ENCODE peak calls at places on chromosome 15, in nine cellular contexts. One of them, this sample, is unnamed.

GRCh38 chr15:70259030-70259424 is 161.3 kb upstream of the TLE3 start:
- DNase-seq in H1: no peak
- DNase-seq in transverse colon: peak; percentile 65
- DNase-seq in stomach: peak; percentile 79
- DNase-seq in ovary: peak; percentile 59
- DNase-seq in SK-N-SH: no peak
- DNase-seq in HepG2: no peak
- DNase-seq in suprapubic skin: no peak
- DNase-seq in A549: no peak
- DNase-seq in this sample: peak; percentile 90

GRCh38 chr15:78752492-78753358 is 58.5 kb downstream of the ADAMTS7 start:
- DNase-seq in H1: no peak
- DNase-seq in transverse colon: no peak
- DNase-seq in stomach: no peak
- DNase-seq in ovary: no peak
- DNase-seq in SK-N-SH: peak; percentile 70
- DNase-seq in HepG2: no peak
- DNase-seq in suprapubic skin: no peak
- DNase-seq in A549: no peak
- DNase-seq in this sample: peak; percentile 39

GRCh38 chr15:97061392-97061791 is 730.9 kb downstream of the NR2F2 start:
- DNase-seq in H1: no peak
- DNase-seq in transverse colon: no peak
- DNase-seq in stomach: no peak
- DNase-seq in ovary: no peak
- DNase-seq in SK-N-SH: no peak
- DNase-seq in HepG2: no peak
- DNase-seq in suprapubic skin: no peak
- DNase-seq in A549: no peak
- DNase-seq in this sample: no peak

GRCh38 chr15:42016971-42017370 is 3.9 kb downstream of the PLA2G4E start:
- DNase-seq in H1: no peak
- DNase-seq in transverse colon: no peak
- DNase-seq in stomach: no peak
- DNase-seq in ovary: no peak
- DNase-seq in SK-N-SH: no peak
- DNase-seq in HepG2: no peak
- DNase-seq in suprapubic skin: no peak
- DNase-seq in A549: no peak
- DNase-seq in this sample: no peak

GRCh38 chr15:42891569-42891968 is 29.0 kb downstream of the TTBK2 start:
- DNase-seq in H1: no peak
- DNase-seq in transverse colon: no peak
- DNase-seq in stomach: no peak
- DNase-seq in ovary: no peak
- DNase-seq in SK-N-SH: no peak
- DNase-seq in HepG2: no peak
- DNase-seq in suprapubic skin: no peak
- DNase-seq in A549: no peak
- DNase-seq in this sample: no peak

GRCh38 chr15:96038650-96039049 is 291.9 kb upstream of the NR2F2 start:
- DNase-seq in H1: no peak
- DNase-seq in transverse colon: no peak
- DNase-seq in stomach: no peak
- DNase-seq in ovary: no peak
- DNase-seq in SK-N-SH: no peak
- DNase-seq in HepG2: no peak
- DNase-seq in suprapubic skin: no peak
- DNase-seq in A549: no peak
- DNase-seq in this sample: no peak

GRCh38 chr15:55694652-55695150 is 48.3 kb downstream of the PRTG start:
- DNase-seq in H1: no peak
- DNase-seq in transverse colon: no peak
- DNase-seq in stomach: no peak
- DNase-seq in ovary: no peak
- DNase-seq in SK-N-SH: no peak
- DNase-seq in HepG2: no peak
- DNase-seq in suprapubic skin: no peak
- DNase-seq in A549: no peak
- DNase-seq in this sample: no peak

GRCh38 chr15:48096813-48097212 is 24.0 kb upstream of the SLC24A5 start:
- DNase-seq in H1: no peak
- DNase-seq in transverse colon: no peak
- DNase-seq in stomach: no peak
- DNase-seq in ovary: no peak
- DNase-seq in SK-N-SH: no peak
- DNase-seq in HepG2: no peak
- DNase-seq in suprapubic skin: no peak
- DNase-seq in A549: no peak
- DNase-seq in this sample: no peak

GRCh38 chr15:92652576-92652966 is 3.0 kb downstream of the FAM174B start:
- DNase-seq in H1: no peak
- DNase-seq in transverse colon: no peak
- DNase-seq in stomach: no peak
- DNase-seq in ovary: no peak
- DNase-seq in SK-N-SH: no peak
- DNase-seq in HepG2: no peak
- DNase-seq in suprapubic skin: no peak
- DNase-seq in A549: no peak
- DNase-seq in this sample: no peak

GRCh38 chr15:92648190-92648875 is 7.2 kb downstream of the FAM174B start:
- DNase-seq in H1: no peak
- DNase-seq in transverse colon: no peak
- DNase-seq in stomach: peak; percentile 56
- DNase-seq in ovary: no peak
- DNase-seq in SK-N-SH: no peak
- DNase-seq in HepG2: no peak
- DNase-seq in suprapubic skin: no peak
- DNase-seq in A549: no peak
- DNase-seq in this sample: no peak

GRCh38 chr15:92651877-92652575 is 3.5 kb downstream of the FAM174B start:
- DNase-seq in H1: no peak
- DNase-seq in transverse colon: no peak
- DNase-seq in stomach: no peak
- DNase-seq in ovary: no peak
- DNase-seq in SK-N-SH: no peak
- DNase-seq in HepG2: no peak
- DNase-seq in suprapubic skin: no peak
- DNase-seq in A549: no peak
- DNase-seq in this sample: no peak

GRCh38 chr15:92650966-92651365 is 4.6 kb downstream of the FAM174B start:
- DNase-seq in H1: no peak
- DNase-seq in transverse colon: no peak
- DNase-seq in stomach: no peak
- DNase-seq in ovary: no peak
- DNase-seq in SK-N-SH: no peak
- DNase-seq in HepG2: no peak
- DNase-seq in suprapubic skin: no peak
- DNase-seq in A549: no peak
- DNase-seq in this sample: no peak

DNA sequence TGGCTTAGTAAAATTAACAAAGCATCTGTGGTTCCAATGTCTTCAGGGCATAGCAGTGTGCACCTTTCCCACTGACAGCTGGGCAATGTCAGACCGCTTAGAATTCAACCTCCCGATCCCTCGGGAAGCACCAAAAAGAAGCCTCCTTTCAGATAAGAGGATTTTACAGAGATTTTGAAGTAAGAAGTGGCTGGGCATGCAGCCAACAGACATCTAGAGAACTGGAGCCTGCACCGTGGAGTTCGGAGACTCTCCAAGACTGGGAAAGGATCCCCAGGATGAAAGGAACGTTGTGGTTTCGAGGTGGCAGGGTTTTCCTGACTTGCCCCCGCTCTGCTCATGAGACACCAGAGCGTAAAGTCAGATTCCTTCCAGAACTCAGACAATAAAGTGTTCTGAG is 5.3 kb downstream of the FAM174B start:
- DNase-seq in H1: no peak
- DNase-seq in transverse colon: no peak
- DNase-seq in stomach: no peak
- DNase-seq in ovary: peak; percentile 55
- DNase-seq in SK-N-SH: no peak
- DNase-seq in HepG2: no peak
- DNase-seq in suprapubic skin: no peak
- DNase-seq in A549: no peak
- DNase-seq in this sample: no peak
- TF ChIP-seq EP300 in H1: no peak
- TF ChIP-seq EP300 in transverse colon: no peak
- TF ChIP-seq EP300 in stomach: no peak
- TF ChIP-seq EP300 in ovary: no peak
- TF ChIP-seq EP300 in SK-N-SH: no peak
- TF ChIP-seq EP300 in HepG2: no peak
- TF ChIP-seq EP300 in suprapubic skin: no peak
- TF ChIP-seq EP300 in A549: no peak
- TF ChIP-seq EP300 in this sample: no peak

GRCh38 chr15:85688703-85689102 is 106.0 kb downstream of the KLHL25 start:
- DNase-seq in H1: no peak
- DNase-seq in transverse colon: no peak
- DNase-seq in stomach: no peak
- DNase-seq in ovary: no peak
- DNase-seq in SK-N-SH: no peak
- DNase-seq in HepG2: no peak
- DNase-seq in suprapubic skin: no peak
- DNase-seq in A549: no peak
- DNase-seq in this sample: no peak

GRCh38 chr15:85691350-85692240 is 103.1 kb downstream of the KLHL25 start:
- DNase-seq in H1: no peak
- DNase-seq in transverse colon: peak; percentile 63
- DNase-seq in stomach: peak; percentile 35
- DNase-seq in ovary: no peak
- DNase-seq in SK-N-SH: no peak
- DNase-seq in HepG2: no peak
- DNase-seq in suprapubic skin: no peak
- DNase-seq in A549: no peak
- DNase-seq in this sample: no peak

GRCh38 chr15:85689729-85690128 is 105.0 kb downstream of the KLHL25 start:
- DNase-seq in H1: peak; percentile 59
- DNase-seq in transverse colon: peak; percentile 56
- DNase-seq in stomach: peak; percentile 54
- DNase-seq in ovary: peak; percentile 64
- DNase-seq in SK-N-SH: no peak
- DNase-seq in HepG2: no peak
- DNase-seq in suprapubic skin: no peak
- DNase-seq in A549: no peak
- DNase-seq in this sample: peak; percentile 44

GRCh38 chr15:85692873-85693272 is 101.9 kb downstream of the KLHL25 start:
- DNase-seq in H1: no peak
- DNase-seq in transverse colon: peak; percentile 51
- DNase-seq in stomach: peak; percentile 35
- DNase-seq in ovary: no peak
- DNase-seq in SK-N-SH: no peak
- DNase-seq in HepG2: no peak
- DNase-seq in suprapubic skin: no peak
- DNase-seq in A549: no peak
- DNase-seq in this sample: no peak

DNA sequence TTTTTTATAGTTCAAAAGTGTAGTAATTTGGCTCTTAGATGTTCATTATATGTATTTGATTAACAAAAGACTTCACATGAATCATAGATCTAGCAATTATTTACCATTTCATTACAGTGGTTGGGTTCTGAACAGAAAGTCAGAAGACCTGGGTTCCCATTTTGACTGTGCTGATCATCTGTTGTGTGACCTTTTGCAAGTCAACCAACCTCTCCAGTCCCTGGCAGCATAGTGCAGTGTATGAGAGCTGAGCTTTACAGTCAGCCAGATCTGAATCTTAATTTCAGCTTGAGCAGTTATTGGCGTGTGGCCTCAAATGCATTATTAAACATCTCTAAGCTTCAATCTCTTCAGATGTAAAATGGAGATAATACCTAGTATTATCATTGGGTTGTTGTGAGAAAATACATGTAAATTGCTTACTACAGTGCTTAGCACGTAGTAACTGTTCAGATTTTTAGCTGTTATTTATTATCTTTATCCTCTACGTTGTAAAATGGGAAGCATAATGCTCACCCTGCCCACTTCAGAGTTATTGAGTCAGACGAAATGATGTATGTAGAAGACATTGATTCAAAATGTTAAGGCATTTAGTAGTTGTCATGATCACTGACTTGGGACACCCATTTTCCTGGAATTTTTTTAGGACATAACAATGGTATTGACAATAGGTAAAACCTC is 104.0 kb downstream of the KLHL25 start:
- DNase-seq in H1: no peak
- DNase-seq in transverse colon: no peak
- DNase-seq in stomach: no peak
- DNase-seq in ovary: no peak
- DNase-seq in SK-N-SH: no peak
- DNase-seq in HepG2: no peak
- DNase-seq in suprapubic skin: no peak
- DNase-seq in A549: no peak
- DNase-seq in this sample: no peak
- TF ChIP-seq EP300 in H1: no peak
- TF ChIP-seq EP300 in transverse colon: no peak
- TF ChIP-seq EP300 in stomach: no peak
- TF ChIP-seq EP300 in ovary: no peak
- TF ChIP-seq EP300 in SK-N-SH: no peak
- TF ChIP-seq EP300 in HepG2: no peak
- TF ChIP-seq EP300 in suprapubic skin: no peak
- TF ChIP-seq EP300 in A549: no peak
- TF ChIP-seq EP300 in this sample: no peak

DNA sequence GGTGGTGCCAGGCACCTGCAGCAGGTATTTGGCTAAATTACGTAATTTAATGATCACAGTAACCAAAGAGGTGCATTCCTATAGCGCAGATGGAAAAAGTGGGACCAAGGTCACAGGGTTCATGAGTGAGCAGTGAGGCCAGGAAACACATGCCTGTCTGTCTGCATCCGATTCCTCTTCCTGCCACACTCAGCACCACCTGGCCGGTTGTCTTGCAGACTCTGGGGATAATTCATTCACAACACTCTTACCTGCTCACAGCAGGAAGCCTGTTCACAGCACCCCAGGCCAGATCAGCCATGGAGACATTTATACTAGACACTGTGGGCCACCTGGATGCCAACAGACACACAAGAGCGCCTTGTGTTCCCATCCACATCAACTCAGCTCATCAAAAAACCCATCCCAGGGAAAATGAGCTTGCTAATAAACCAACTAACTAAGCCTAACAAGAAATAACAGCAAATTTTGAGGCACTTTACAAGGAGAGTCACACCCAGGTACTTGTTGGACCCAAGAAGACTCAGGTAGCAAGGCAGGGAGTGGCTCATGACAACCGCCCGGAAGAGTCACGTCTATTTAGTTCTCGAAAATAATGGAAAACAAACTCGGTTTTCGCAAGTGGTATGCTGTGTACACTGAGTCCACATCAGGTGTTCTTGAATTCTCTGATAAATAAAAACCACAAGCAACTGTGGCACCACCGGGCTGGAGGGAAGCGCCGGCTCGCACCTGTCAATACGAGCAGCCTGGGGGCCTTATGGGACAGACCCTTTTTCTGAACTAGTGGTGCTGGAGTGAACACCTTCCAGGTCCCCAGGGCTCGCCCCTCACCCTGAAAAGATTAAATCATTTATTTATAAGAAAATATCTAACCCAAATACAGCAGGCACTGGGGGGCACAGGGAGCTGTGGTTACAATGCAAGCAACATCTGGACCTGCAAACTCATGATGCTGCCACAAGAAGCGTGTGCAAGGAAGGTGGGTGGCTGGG is 40.5 kb downstream of the FAM174B start:
- DNase-seq in H1: no peak
- DNase-seq in transverse colon: no peak
- DNase-seq in stomach: peak; percentile 27
- DNase-seq in ovary: no peak
- DNase-seq in SK-N-SH: no peak
- DNase-seq in HepG2: no peak
- DNase-seq in suprapubic skin: peak; percentile 65
- DNase-seq in A549: no peak
- DNase-seq in this sample: no peak
- TF ChIP-seq EP300 in H1: no peak
- TF ChIP-seq EP300 in transverse colon: no peak
- TF ChIP-seq EP300 in stomach: no peak
- TF ChIP-seq EP300 in ovary: no peak
- TF ChIP-seq EP300 in SK-N-SH: no peak
- TF ChIP-seq EP300 in HepG2: no peak
- TF ChIP-seq EP300 in suprapubic skin: no peak
- TF ChIP-seq EP300 in A549: no peak
- TF ChIP-seq EP300 in this sample: no peak

GRCh38 chr15:90435652-90436337 is 47.8 kb downstream of the IQGAP1 start:
- DNase-seq in H1: no peak
- DNase-seq in transverse colon: no peak
- DNase-seq in stomach: no peak
- DNase-seq in ovary: no peak
- DNase-seq in SK-N-SH: no peak
- DNase-seq in HepG2: no peak
- DNase-seq in suprapubic skin: no peak
- DNase-seq in A549: no peak
- DNase-seq in this sample: no peak
- TF ChIP-seq EP300 in H1: no peak
- TF ChIP-seq EP300 in transverse colon: no peak
- TF ChIP-seq EP300 in stomach: no peak
- TF ChIP-seq EP300 in ovary: no peak
- TF ChIP-seq EP300 in SK-N-SH: no peak
- TF ChIP-seq EP300 in HepG2: no peak
- TF ChIP-seq EP300 in suprapubic skin: no peak
- TF ChIP-seq EP300 in A549: no peak
- TF ChIP-seq EP300 in this sample: no peak

This sample was measured in upper lobe of left lung.